ENCODE peak calls at places on chromosome 3, in six cellular contexts. S is WTC11; N is KBM-7; B is activated CD4-positive, alpha-beta T cell treated with anti-CD3 and anti-CD28 coated beads for 4 hours; Q is stimulated activated CD4-positive, alpha-beta T cell treated with anti-CD3 and anti-CD28 coated beads, Interleukin-4, amount 100 ng/mL, for 24 hours; E is IMR-90. U is an unnamed sample.
A peak's percentile ranks its signal among the peaks of the same experiment; 100 is the strongest.

GRCh38 chr3:103085465-103085864 is 650.6 kb downstream of the ZPLD1 start:
- DNase-seq in Q (no peak), E (no peak), B (no peak), N (no peak), S (no peak), U (no peak)

GRCh38 chr3:194687638-194688206 is 2.0 kb downstream of the FAM43A start:
- DNase-seq in S (peak; percentile 87), B (peak; percentile 73), N (peak; percentile 75), E (peak; percentile 51), Q (peak; percentile 70), U (peak; percentile 76)

GRCh38 chr3:195086341-195086740 is 184.6 kb downstream of the XXYLT1 start:
- DNase-seq in E (no peak), N (no peak), B (no peak), Q (no peak), S (no peak), U (no peak)

GRCh38 chr3:174614046-174614445 is 245.1 kb upstream of the NAALADL2 start:
- DNase-seq in N (no peak), Q (no peak), B (no peak), S (no peak), E (no peak), U (no peak)

GRCh38 chr3:14305321-14305720 is 97.1 kb upstream of the SLC6A6 start:
- DNase-seq in Q (no peak), N (no peak), S (no peak), B (no peak), E (no peak), U (no peak)

GRCh38 chr3:12483364-12483763 is 916 bp upstream of the TSEN2 start:
- DNase-seq in S (no peak), Q (no peak), E (peak; percentile 9), B (no peak), N (no peak), U (no peak)

GRCh38 chr3:36124118-36124796 is 256.0 kb upstream of the STAC start:
- DNase-seq in B (no peak), Q (no peak), N (peak; percentile 6), S (peak; percentile 70), E (peak; percentile 0), U (no peak)

GRCh38 chr3:156483426-156483825 is 71.5 kb downstream of the SSR3 start:
- DNase-seq in B (peak; percentile 25), S (no peak), Q (peak; percentile 36), E (peak; percentile 86), N (no peak), U (peak; percentile 31)

GRCh38 chr3:56806407-56806806 is 4.7 kb upstream of the ARHGEF3 start:
- DNase-seq in Q (no peak), N (no peak), S (no peak), B (no peak), E (no peak), U (no peak)

GRCh38 chr3:39808467-39809180 is 785 bp upstream of the MYRIP start:
- DNase-seq in E (no peak), S (peak; percentile 67), Q (no peak), N (peak; percentile 11), B (no peak), U (no peak)

GRCh38 chr3:148790841-148791240 is 36.8 kb upstream of the CPB1 start:
- DNase-seq in E (no peak), B (no peak), Q (no peak), S (no peak), N (no peak), U (no peak)

GRCh38 chr3:44045476-44046275 is 196.0 kb upstream of the TOPAZ1 start:
- DNase-seq in E (no peak), B (no peak), S (no peak), N (peak; percentile 93), Q (no peak), U (peak; percentile 68)

GRCh38 chr3:108006077-108006675 is 84.7 kb downstream of the CD47 start:
- DNase-seq in S (no peak), Q (no peak), B (no peak), N (no peak), E (no peak), U (no peak)

GRCh38 chr3:71211083-71211482 is 372.4 kb downstream of the FOXP1 start:
- DNase-seq in B (no peak), S (no peak), E (no peak), N (no peak), Q (no peak), U (no peak)

GRCh38 chr3:90069748-90070147 is 962.3 kb downstream of the EPHA3 start:
- DNase-seq in N (no peak), E (no peak), Q (no peak), B (no peak), S (no peak), U (no peak)

GRCh38 chr3:31785734-31786133 is 195.3 kb downstream of the OSBPL10 start:
- DNase-seq in S (no peak), N (no peak), Q (no peak), B (no peak), E (no peak), U (no peak)

GRCh38 chr3:110376119-110376518 is 695.5 kb upstream of the NECTIN3 start:
- DNase-seq in Q (no peak), E (no peak), S (no peak), B (no peak), N (no peak), U (no peak)

GRCh38 chr3:197103766-197104165 is 74.1 kb upstream of the MELTF start:
- DNase-seq in E (peak; percentile 51), B (no peak), Q (no peak), N (no peak), S (no peak), U (no peak)

GRCh38 chr3:194086251-194087075 is 49.5 kb upstream of the HES1 start:
- DNase-seq in N (no peak), Q (no peak), B (no peak), E (no peak), S (no peak), U (no peak)

GRCh38 chr3:10653241-10653640 is 147.9 kb upstream of the ATP2B2 start:
- DNase-seq in B (no peak), Q (no peak), S (no peak), E (no peak), N (no peak), U (no peak)

GRCh38 chr3:146280859-146281258 is 30.0 kb upstream of the PLSCR4 start:
- DNase-seq in E (peak; percentile 26), Q (no peak), S (no peak), N (no peak), B (no peak), U (no peak)

GRCh38 chr3:192848371-192849233 is 69.1 kb downstream of the MB21D2 start:
- DNase-seq in B (no peak), E (peak; percentile 58), S (no peak), Q (no peak), N (no peak), U (peak; percentile 45)

GRCh38 chr3:190346541-190346940 is 24.3 kb upstream of the CLDN1 start:
- DNase-seq in E (peak; percentile 7), N (no peak), Q (no peak), S (no peak), B (no peak), U (no peak)

GRCh38 chr3:126887686-126888085 is 95.2 kb upstream of the PLXNA1 start:
- DNase-seq in E (no peak), S (no peak), Q (no peak), B (no peak), N (no peak), U (no peak)

GRCh38 chr3:117748131-117748530 is 1038.6 kb downstream of the TUSC7 start:
- DNase-seq in N (no peak), B (no peak), S (no peak), E (peak; percentile 42), Q (no peak), U (no peak)